ENCODE peak calls at places on chromosomes 4 and X, in four cellular contexts. V, E, N and U are unnamed samples.

GRCh38 chrX:154548028-154548316 is 552 bp downstream of the IKBKG start:
- DNase-seq in N (no peak), E (peak), V (no peak), U (peak)

GRCh38 chr4:175246941-175247340 is 328.8 kb downstream of the ADAM29 start:
- DNase-seq in V (no peak), N (no peak), E (peak), U (no peak)

GRCh38 chrX:68894142-68894512 is 65.3 kb downstream of the EFNB1 start:
- DNase-seq in V (no peak), E (no peak), N (no peak), U (no peak)

GRCh38 chr4:3257691-3258482 is 8.9 kb downstream of the MSANTD1 start:
- DNase-seq in N (no peak), E (peak), V (no peak), U (peak)

GRCh38 chr4:112343330-112343729 is 46.2 kb downstream of the ALPK1 start:
- DNase-seq in N (no peak), E (no peak), V (no peak), U (no peak)

GRCh38 chr4:48175328-48175727 is 41.3 kb upstream of the TXK start:
- DNase-seq in V (no peak), E (no peak), N (no peak), U (no peak)

GRCh38 chr4:136687118-136687517 is 845.2 kb downstream of the PCDH18 start:
- DNase-seq in V (no peak), E (peak), N (no peak), U (no peak)

GRCh38 chr4:130068072-130068471 is 972.1 kb downstream of the C4orf33 start:
- DNase-seq in N (no peak), E (no peak), V (no peak), U (no peak)

GRCh38 chr4:104879854-104880253 is 266.8 kb upstream of the TET2 start:
- DNase-seq in V (no peak), N (no peak), E (no peak), U (no peak)

GRCh38 chr4:153260553-153261306 is 56.5 kb downstream of the TRIM2 start:
- DNase-seq in E (peak), N (no peak), V (no peak), U (peak)

DNA sequence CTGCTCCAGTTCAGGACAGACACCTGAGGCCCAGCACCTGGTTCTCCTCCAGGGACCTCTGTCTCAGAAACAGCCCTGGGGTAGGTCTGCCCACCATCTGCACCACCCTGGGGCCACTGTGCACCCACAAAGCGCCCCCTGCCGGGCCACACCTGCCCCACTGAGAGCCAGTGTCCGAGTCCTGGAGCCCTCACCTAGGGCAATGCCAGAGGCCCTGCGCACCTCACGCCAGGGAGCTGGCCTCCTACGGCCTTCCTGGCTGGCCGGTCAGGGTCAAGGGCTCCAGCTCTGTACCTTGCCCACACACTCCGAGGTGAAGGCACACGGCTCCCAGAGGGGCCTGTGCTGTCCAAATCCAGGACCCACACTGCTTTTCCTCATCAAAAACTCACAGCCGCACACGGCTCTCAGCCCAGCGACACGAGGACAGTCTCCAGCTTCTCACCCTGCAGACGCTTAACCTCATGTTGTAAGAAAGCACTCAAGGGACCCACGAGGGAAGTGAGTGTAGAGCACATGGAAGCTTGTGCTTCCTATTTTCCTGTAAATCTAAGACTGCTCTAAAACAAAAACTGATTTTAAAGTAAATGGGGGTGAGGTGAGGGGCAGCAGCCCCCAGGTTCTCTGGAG is 5.4 kb downstream of the CTBP1 start:
- DNase-seq in V (no peak), E (peak), N (no peak), U (no peak)
- TF ChIP-seq CTCF in V (no peak), E (peak), N (no peak), U (no peak)

GRCh38 chr4:22029803-22030202 is 81.2 kb upstream of the KCNIP4 start:
- DNase-seq in E (no peak), N (peak), V (no peak), U (no peak)

GRCh38 chr4:22031423-22031822 is 82.9 kb upstream of the KCNIP4 start:
- DNase-seq in N (no peak), V (no peak), E (no peak), U (no peak)

DNA sequence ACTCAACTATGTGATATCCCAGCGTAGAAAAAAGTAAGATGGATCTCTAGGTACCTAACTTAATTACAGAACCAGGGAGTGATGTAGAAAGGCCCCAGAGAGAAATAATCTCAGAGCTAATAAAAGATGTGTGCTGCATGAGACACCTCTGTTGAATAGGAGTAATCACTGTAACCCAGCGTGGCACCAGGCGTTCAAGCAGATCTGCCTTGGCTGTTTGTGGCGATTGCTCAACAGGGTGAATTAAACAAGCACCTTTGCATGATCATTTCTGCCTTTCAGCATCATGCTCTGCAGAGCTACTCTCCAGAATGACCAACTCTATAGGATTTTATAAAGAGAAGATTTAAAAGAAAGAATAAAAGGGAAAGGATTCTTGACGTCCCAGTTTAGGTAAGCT is 81.7 kb upstream of the KCNIP4 start:
- DNase-seq in V (no peak), N (no peak), E (no peak), U (no peak)
- TF ChIP-seq CTCF in V (no peak), N (no peak), E (no peak), U (no peak)

GRCh38 chr4:53592686-53593641 is 1.7 kb upstream of the LNX1 start:
- DNase-seq in E (peak), N (peak), V (no peak), U (no peak)

GRCh38 chr4:53592128-53592527 is 842 bp upstream of the LNX1 start:
- DNase-seq in V (no peak), N (no peak), E (peak), U (no peak)

GRCh38 chr4:53593765-53594164 is 2.5 kb upstream of the LNX1 start:
- DNase-seq in V (no peak), E (no peak), N (no peak), U (no peak)

GRCh38 chr4:53589511-53589910 is 1.8 kb downstream of the LNX1 start:
- DNase-seq in E (no peak), V (no peak), N (no peak), U (no peak)

DNA sequence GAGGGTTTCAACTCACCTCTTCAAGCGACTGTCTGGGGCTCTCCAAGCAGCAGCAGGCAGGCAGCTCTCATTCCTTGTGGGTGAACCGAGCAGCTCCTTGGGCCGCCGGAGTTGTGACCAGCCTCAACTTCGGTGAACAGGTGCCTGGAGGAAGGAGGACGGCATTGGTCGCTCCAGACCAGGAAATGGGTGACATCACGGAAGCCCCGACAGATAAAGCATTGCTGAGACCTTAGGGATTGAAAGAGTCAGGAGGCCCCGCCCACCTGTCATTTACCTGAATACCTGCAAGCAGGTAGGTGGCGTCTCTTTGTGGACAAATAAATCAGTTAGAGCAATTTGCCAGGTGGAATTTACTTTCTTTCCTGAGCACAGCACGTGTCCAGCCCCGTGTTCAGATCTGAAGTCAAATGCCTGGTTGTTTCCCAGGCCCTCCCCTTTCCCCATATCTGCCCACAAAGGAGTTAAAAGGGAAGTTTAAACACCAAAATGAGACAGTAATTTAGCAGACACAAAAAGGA is at the start of gene LNX1:
- DNase-seq in E (no peak), V (no peak), N (no peak), U (no peak)
- TF ChIP-seq CTCF in E (no peak), V (no peak), N (no peak), U (no peak)

DNA sequence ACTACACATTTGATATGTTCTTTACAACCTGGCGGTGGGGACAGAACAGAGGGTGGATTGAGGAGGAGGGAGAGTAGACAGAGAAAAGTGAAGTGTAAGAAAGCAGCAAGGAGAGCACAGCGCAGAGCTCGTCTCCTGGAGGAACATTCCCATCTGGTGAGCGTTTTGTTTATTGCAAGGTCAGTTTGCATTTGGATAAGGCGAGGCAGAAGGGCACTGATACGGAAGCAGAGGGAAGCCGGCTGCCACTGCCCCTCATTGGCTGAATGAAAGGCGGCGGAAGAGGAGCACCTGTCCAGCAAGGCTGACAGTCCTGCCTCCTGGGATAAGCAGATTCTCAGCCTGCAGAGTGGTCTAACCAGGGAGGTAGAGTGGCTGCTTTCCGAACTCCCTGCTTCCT is 83.2 kb downstream of the GPR143 start:
- DNase-seq in E (peak), N (no peak), V (no peak), U (peak)
- TF ChIP-seq CTCF in E (peak), N (no peak), V (peak), U (peak)

GRCh38 chrX:19514791-19515614 is at the start of gene MAP3K15:
- DNase-seq in V (peak), E (peak), N (peak), U (no peak)

GRCh38 chrX:19513383-19513782 is 1.9 kb downstream of the MAP3K15 start:
- DNase-seq in V (no peak), E (no peak), N (peak), U (no peak)

GRCh38 chrX:19512961-19513360 is 2.3 kb downstream of the MAP3K15 start:
- DNase-seq in E (no peak), N (no peak), V (no peak), U (no peak)

GRCh38 chrX:19517965-19518364 is 2.7 kb upstream of the MAP3K15 start:
- DNase-seq in N (no peak), V (no peak), E (no peak), U (no peak)

DNA sequence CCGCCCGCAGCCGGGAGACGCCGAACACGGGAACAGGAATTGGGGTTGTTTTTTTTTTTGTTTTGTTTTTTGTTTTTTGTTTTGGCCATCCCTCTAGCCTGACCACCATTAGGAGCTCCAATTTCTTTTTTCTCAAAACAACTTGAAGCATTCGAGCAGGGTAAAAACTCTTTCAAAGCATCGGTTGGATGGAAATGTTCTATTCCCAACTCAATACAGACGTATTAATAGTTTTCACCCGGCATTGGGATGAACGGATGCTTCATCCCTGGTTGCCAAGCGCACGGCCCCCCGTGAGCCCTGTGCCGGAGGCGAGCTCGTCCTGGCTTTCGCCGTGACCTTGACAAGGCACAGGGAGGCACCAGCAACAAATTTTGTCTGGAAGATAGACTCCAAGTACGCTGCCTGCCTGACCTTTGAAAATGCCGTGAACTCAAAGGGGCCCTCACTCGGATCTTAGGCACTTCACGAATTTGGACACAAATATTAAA is 352 bp upstream of the MAP3K15 start:
- DNase-seq in E (no peak), V (no peak), N (no peak), U (no peak)
- TF ChIP-seq CTCF in E (no peak), V (no peak), N (no peak), U (no peak)

DNA sequence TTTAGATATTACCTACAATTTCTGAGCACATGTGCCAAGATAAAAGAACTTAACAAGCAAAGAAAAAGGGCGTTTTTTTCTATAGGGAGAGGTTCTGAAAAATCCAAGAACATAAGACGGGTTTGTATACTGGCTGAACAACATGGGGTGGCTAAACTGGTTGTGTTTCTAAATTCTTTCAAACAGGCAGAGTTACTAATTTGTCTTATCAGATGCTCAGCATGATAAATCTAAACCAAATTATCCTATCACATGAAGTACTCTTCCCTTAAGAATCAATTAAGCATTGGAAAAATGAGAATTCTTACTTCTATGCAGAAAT is 45.4 kb upstream of the PGM2 start:
- DNase-seq in N (no peak), V (no peak), E (no peak), U (no peak)
- TF ChIP-seq CTCF in N (no peak), V (no peak), E (no peak), U (no peak)